ENCODE peak calls at places on chromosomes 13 and 19, in seven cellular contexts. One of them, this sample, is unnamed. For H3K4me1 and H3K9me3, the result is how much of the 10 kb centered on the place peaks cover.

GRCh38 chr13:44818428-44818827 is 170.8 kb downstream of the NUFIP1 start:
- DNase-seq in heart right ventricle: no peak
- DNase-seq in A673: peak
- DNase-seq in A549: no peak
- DNase-seq in cardiac muscle cell: peak
- DNase-seq in breast epithelium: no peak
- DNase-seq in tibial artery: no peak
- DNase-seq in this sample: no peak

GRCh38 chr19:19321143-19321577 is 531 bp downstream of the MAU2 start:
- DNase-seq in heart right ventricle: no peak
- DNase-seq in A673: no peak
- DNase-seq in A549: peak
- DNase-seq in cardiac muscle cell: no peak
- DNase-seq in breast epithelium: no peak
- DNase-seq in tibial artery: no peak
- DNase-seq in this sample: no peak

GRCh38 chr13:32203736-32204135 is 111.4 kb downstream of the ZAR1L start:
- DNase-seq in heart right ventricle: no peak
- DNase-seq in A673: no peak
- DNase-seq in A549: no peak
- DNase-seq in cardiac muscle cell: no peak
- DNase-seq in breast epithelium: no peak
- DNase-seq in tibial artery: no peak
- DNase-seq in this sample: no peak

GRCh38 chr13:65605386-65605785 is 1624.8 kb downstream of the PCDH9 start:
- DNase-seq in heart right ventricle: no peak
- DNase-seq in A673: no peak
- DNase-seq in A549: no peak
- DNase-seq in cardiac muscle cell: peak
- DNase-seq in breast epithelium: no peak
- DNase-seq in tibial artery: no peak
- DNase-seq in this sample: no peak

GRCh38 chr13:73365240-73365639 is 306.4 kb downstream of the KLF5 start:
- DNase-seq in heart right ventricle: no peak
- DNase-seq in A673: no peak
- DNase-seq in A549: peak
- DNase-seq in cardiac muscle cell: no peak
- DNase-seq in breast epithelium: no peak
- DNase-seq in tibial artery: no peak
- DNase-seq in this sample: no peak

GRCh38 chr13:33401238-33401637 is 115.7 kb upstream of the STARD13 start:
- DNase-seq in heart right ventricle: peak
- DNase-seq in A673: peak
- DNase-seq in A549: no peak
- DNase-seq in cardiac muscle cell: no peak
- DNase-seq in breast epithelium: peak
- DNase-seq in tibial artery: no peak
- DNase-seq in this sample: no peak

GRCh38 chr19:49553451-49554271 is 25.9 kb downstream of the RCN3 start:
- DNase-seq in heart right ventricle: no peak
- DNase-seq in A673: no peak
- DNase-seq in A549: no peak
- DNase-seq in cardiac muscle cell: peak
- DNase-seq in breast epithelium: no peak
- DNase-seq in tibial artery: no peak
- DNase-seq in this sample: no peak

GRCh38 chr13:24693862-24694471 is 13.8 kb downstream of the ATP12A start:
- DNase-seq in heart right ventricle: no peak
- DNase-seq in A673: peak
- DNase-seq in A549: peak
- DNase-seq in cardiac muscle cell: peak
- DNase-seq in breast epithelium: no peak
- DNase-seq in tibial artery: no peak
- DNase-seq in this sample: peak

GRCh38 chr19:46017095-46017429 is 5.8 kb downstream of the PGLYRP1 start:
- DNase-seq in heart right ventricle: no peak
- DNase-seq in A673: no peak
- DNase-seq in A549: no peak
- DNase-seq in cardiac muscle cell: no peak
- DNase-seq in breast epithelium: no peak
- DNase-seq in tibial artery: no peak
- DNase-seq in this sample: no peak

GRCh38 chr13:99686157-99686572 is 184.9 kb downstream of the TM9SF2 start:
- DNase-seq in heart right ventricle: peak
- DNase-seq in A673: peak
- DNase-seq in A549: no peak
- DNase-seq in cardiac muscle cell: peak
- DNase-seq in breast epithelium: no peak
- DNase-seq in tibial artery: no peak
- DNase-seq in this sample: no peak

GRCh38 chr13:51385114-51385513 is 45.6 kb downstream of the SERPINE3 start:
- DNase-seq in heart right ventricle: no peak
- DNase-seq in A673: no peak
- DNase-seq in A549: no peak
- DNase-seq in cardiac muscle cell: no peak
- DNase-seq in breast epithelium: no peak
- DNase-seq in tibial artery: no peak
- DNase-seq in this sample: no peak

GRCh38 chr13:40598599-40598998 is 67.8 kb downstream of the FOXO1 start:
- DNase-seq in heart right ventricle: no peak
- DNase-seq in A673: no peak
- DNase-seq in A549: no peak
- DNase-seq in cardiac muscle cell: no peak
- DNase-seq in breast epithelium: no peak
- DNase-seq in tibial artery: no peak
- DNase-seq in this sample: peak

GRCh38 chr19:7883105-7883504 is 5.2 kb upstream of the LRRC8E start:
- DNase-seq in heart right ventricle: no peak
- DNase-seq in A673: no peak
- DNase-seq in A549: no peak
- DNase-seq in cardiac muscle cell: no peak
- DNase-seq in breast epithelium: no peak
- DNase-seq in tibial artery: no peak
- DNase-seq in this sample: no peak

GRCh38 chr19:35031072-35031881 is 1.0 kb downstream of the SCN1B start:
- DNase-seq in heart right ventricle: peak
- DNase-seq in A673: peak
- DNase-seq in A549: peak
- DNase-seq in cardiac muscle cell: peak
- DNase-seq in breast epithelium: no peak
- DNase-seq in tibial artery: peak
- DNase-seq in this sample: peak

GRCh38 chr19:17654993-17655392 is 33.2 kb downstream of the UNC13A start:
- DNase-seq in heart right ventricle: no peak
- DNase-seq in A673: no peak
- DNase-seq in A549: peak
- DNase-seq in cardiac muscle cell: no peak
- DNase-seq in breast epithelium: no peak
- DNase-seq in tibial artery: no peak
- DNase-seq in this sample: no peak

GRCh38 chr19:22832031-22832762 is at the start of gene ZNF723:
- DNase-seq in heart right ventricle: no peak
- DNase-seq in A673: no peak
- DNase-seq in A549: no peak
- DNase-seq in cardiac muscle cell: no peak
- DNase-seq in breast epithelium: no peak
- DNase-seq in tibial artery: no peak
- DNase-seq in this sample: no peak

GRCh38 chr13:110377178-110378175 is 70.4 kb downstream of the COL4A2 start:
- DNase-seq in heart right ventricle: no peak
- DNase-seq in A673: no peak
- DNase-seq in A549: no peak
- DNase-seq in cardiac muscle cell: no peak
- DNase-seq in breast epithelium: no peak
- DNase-seq in tibial artery: no peak
- DNase-seq in this sample: no peak
- H3K4me1 ChIP-seq in heart right ventricle: under half
- H3K4me1 ChIP-seq in A673: half or more
- H3K4me1 ChIP-seq in A549: under half
- H3K4me1 ChIP-seq in cardiac muscle cell: under half
- H3K4me1 ChIP-seq in breast epithelium: under half
- H3K4me1 ChIP-seq in tibial artery: half or more
- H3K4me1 ChIP-seq in this sample: under half

DNA sequence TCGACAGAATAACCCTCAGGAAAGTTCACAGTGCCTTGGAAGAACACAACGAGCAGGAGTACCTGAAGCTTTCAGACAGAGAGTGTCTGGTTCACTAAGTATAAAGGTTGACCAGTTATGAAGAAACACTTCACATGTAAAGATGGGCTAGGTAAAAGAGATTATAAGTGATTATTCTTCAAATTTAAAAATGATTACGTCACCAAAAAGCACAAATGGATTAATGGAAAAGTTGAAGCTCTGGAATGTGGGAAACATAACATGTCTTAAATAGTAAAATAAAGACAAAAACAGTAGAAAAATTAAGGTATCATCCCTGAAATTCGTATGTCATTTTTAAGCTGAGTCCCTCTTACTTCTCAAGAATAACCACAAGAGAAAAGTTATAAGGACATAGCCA is 643.9 kb upstream of the KLF12 start:
- DNase-seq in heart right ventricle: no peak
- DNase-seq in A673: no peak
- DNase-seq in A549: no peak
- DNase-seq in cardiac muscle cell: no peak
- DNase-seq in breast epithelium: no peak
- DNase-seq in tibial artery: no peak
- DNase-seq in this sample: no peak
- H3K9me3 ChIP-seq in heart right ventricle: under half
- H3K9me3 ChIP-seq in A673: under half
- H3K9me3 ChIP-seq in A549: under half
- H3K9me3 ChIP-seq in cardiac muscle cell: under half
- H3K9me3 ChIP-seq in breast epithelium: under half
- H3K9me3 ChIP-seq in tibial artery: under half
- H3K9me3 ChIP-seq in this sample: under half

GRCh38 chr19:5949792-5950305 is 28.1 kb downstream of the RANBP3 start:
- DNase-seq in heart right ventricle: peak
- DNase-seq in A673: no peak
- DNase-seq in A549: no peak
- DNase-seq in cardiac muscle cell: no peak
- DNase-seq in breast epithelium: no peak
- DNase-seq in tibial artery: no peak
- DNase-seq in this sample: no peak

GRCh38 chr19:5950744-5951143 is 27.2 kb downstream of the RANBP3 start:
- DNase-seq in heart right ventricle: no peak
- DNase-seq in A673: no peak
- DNase-seq in A549: no peak
- DNase-seq in cardiac muscle cell: no peak
- DNase-seq in breast epithelium: no peak
- DNase-seq in tibial artery: no peak
- DNase-seq in this sample: no peak

GRCh38 chr19:5948697-5949564 is 29.0 kb downstream of the RANBP3 start:
- DNase-seq in heart right ventricle: no peak
- DNase-seq in A673: peak
- DNase-seq in A549: no peak
- DNase-seq in cardiac muscle cell: peak
- DNase-seq in breast epithelium: no peak
- DNase-seq in tibial artery: no peak
- DNase-seq in this sample: no peak

GRCh38 chr19:5943623-5944022 is 29.6 kb downstream of the CAPS start:
- DNase-seq in heart right ventricle: no peak
- DNase-seq in A673: no peak
- DNase-seq in A549: no peak
- DNase-seq in cardiac muscle cell: peak
- DNase-seq in breast epithelium: no peak
- DNase-seq in tibial artery: no peak
- DNase-seq in this sample: no peak

DNA sequence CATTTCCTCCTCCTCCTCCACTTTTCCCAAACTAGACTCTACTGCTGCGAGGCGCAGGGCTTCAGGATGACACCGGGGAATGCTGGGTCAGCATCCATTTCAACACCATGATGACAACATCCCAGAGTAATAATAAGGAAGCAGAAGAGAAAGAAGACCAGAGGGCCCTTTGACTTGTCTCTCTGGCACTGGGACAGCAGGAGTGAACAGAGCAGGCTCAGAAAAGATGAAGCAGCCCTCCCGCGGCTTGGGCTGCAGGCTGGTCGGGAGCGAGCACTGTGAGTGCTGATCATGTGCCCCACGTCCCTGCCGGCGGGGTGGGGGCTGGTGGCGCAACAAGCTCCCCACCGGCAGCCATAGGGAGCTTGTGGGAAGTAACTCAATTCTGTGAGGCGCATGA is 30.5 kb downstream of the RANBP3 start:
- DNase-seq in heart right ventricle: peak
- DNase-seq in A673: no peak
- DNase-seq in A549: no peak
- DNase-seq in cardiac muscle cell: peak
- DNase-seq in breast epithelium: peak
- DNase-seq in tibial artery: peak
- DNase-seq in this sample: peak
- H3K4me3 ChIP-seq in heart right ventricle: peak
- H3K4me3 ChIP-seq in A673: no peak
- H3K4me3 ChIP-seq in A549: no peak
- H3K4me3 ChIP-seq in cardiac muscle cell: no peak
- H3K4me3 ChIP-seq in breast epithelium: peak
- H3K4me3 ChIP-seq in tibial artery: no peak
- H3K4me3 ChIP-seq in this sample: no peak

GRCh38 chr13:111431241-111431640 is 110.8 kb downstream of the TEX29 start:
- DNase-seq in heart right ventricle: no peak
- DNase-seq in A673: no peak
- DNase-seq in A549: no peak
- DNase-seq in cardiac muscle cell: no peak
- DNase-seq in breast epithelium: no peak
- DNase-seq in tibial artery: no peak
- DNase-seq in this sample: no peak

GRCh38 chr13:111434578-111435159 is 114.2 kb downstream of the TEX29 start:
- DNase-seq in heart right ventricle: no peak
- DNase-seq in A673: no peak
- DNase-seq in A549: no peak
- DNase-seq in cardiac muscle cell: no peak
- DNase-seq in breast epithelium: no peak
- DNase-seq in tibial artery: no peak
- DNase-seq in this sample: no peak

GRCh38 chr13:111425326-111425725 is 104.9 kb downstream of the TEX29 start:
- DNase-seq in heart right ventricle: no peak
- DNase-seq in A673: no peak
- DNase-seq in A549: no peak
- DNase-seq in cardiac muscle cell: no peak
- DNase-seq in breast epithelium: no peak
- DNase-seq in tibial artery: no peak
- DNase-seq in this sample: no peak

GRCh38 chr13:111424134-111424533 is 103.7 kb downstream of the TEX29 start:
- DNase-seq in heart right ventricle: no peak
- DNase-seq in A673: no peak
- DNase-seq in A549: no peak
- DNase-seq in cardiac muscle cell: no peak
- DNase-seq in breast epithelium: no peak
- DNase-seq in tibial artery: no peak
- DNase-seq in this sample: no peak

DNA sequence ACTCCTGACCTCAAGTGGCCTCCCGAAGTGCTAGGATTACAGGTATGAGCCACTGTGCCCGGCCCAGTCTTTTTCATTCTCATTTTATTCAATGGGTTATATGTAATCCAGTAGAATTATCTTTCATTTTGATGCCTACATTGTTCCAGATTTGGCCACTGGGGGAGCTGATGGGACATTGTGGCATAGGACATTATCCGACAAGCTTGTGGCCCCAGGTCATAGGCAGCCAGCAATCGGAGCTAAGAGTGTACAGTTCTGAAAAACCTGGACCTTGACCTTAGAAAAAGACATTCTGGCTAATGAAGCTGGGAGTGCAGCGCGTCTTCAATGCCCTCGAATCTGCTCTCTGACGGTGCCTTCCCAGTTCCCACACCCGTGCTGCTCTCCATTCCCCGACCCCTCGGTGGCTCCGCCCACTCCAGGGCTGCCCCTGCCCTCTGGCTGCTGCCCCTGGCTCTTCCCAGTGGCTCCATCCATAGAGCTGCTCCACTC is 108.7 kb downstream of the TEX29 start:
- DNase-seq in heart right ventricle: no peak
- DNase-seq in A673: peak
- DNase-seq in A549: peak
- DNase-seq in cardiac muscle cell: peak
- DNase-seq in breast epithelium: no peak
- DNase-seq in tibial artery: no peak
- DNase-seq in this sample: no peak
- H3K4me1 ChIP-seq in heart right ventricle: under half
- H3K4me1 ChIP-seq in A673: under half
- H3K4me1 ChIP-seq in A549: under half
- H3K4me1 ChIP-seq in cardiac muscle cell: under half
- H3K4me1 ChIP-seq in breast epithelium: under half
- H3K4me1 ChIP-seq in tibial artery: under half
- H3K4me1 ChIP-seq in this sample: under half